ENCODE peak calls at places on chromosomes 3 and 15, in eight cellular contexts. One of them, this sample, is unnamed.

GRCh38 chr15:35289029-35289617 is 204.0 kb upstream of the NANOGP8 start:
- DNase-seq in cardiac fibroblast: peak
- DNase-seq in uterus: no peak
- DNase-seq in fibroblast of lung: peak
- DNase-seq in endodermal cell: no peak
- DNase-seq in cardiac muscle cell: peak
- DNase-seq in psoas muscle: no peak
- DNase-seq in WERI-Rb-1: peak
- DNase-seq in this sample: peak

GRCh38 chr15:77589839-77590238 is 42.9 kb downstream of the LINGO1 start:
- DNase-seq in uterus: no peak
- DNase-seq in WERI-Rb-1: peak
- DNase-seq in psoas muscle: no peak
- DNase-seq in fibroblast of lung: no peak
- DNase-seq in cardiac muscle cell: peak
- DNase-seq in endodermal cell: no peak
- DNase-seq in cardiac fibroblast: peak
- DNase-seq in this sample: no peak

GRCh38 chr3:109275702-109276293 is 40.5 kb downstream of the DPPA2 start:
- DNase-seq in fibroblast of lung: peak
- DNase-seq in cardiac muscle cell: peak
- DNase-seq in endodermal cell: peak
- DNase-seq in WERI-Rb-1: peak
- DNase-seq in psoas muscle: no peak
- DNase-seq in uterus: no peak
- DNase-seq in cardiac fibroblast: peak
- DNase-seq in this sample: peak

GRCh38 chr3:129829640-129830039 is 63.9 kb downstream of the TMCC1 start:
- DNase-seq in endodermal cell: peak
- DNase-seq in cardiac muscle cell: peak
- DNase-seq in WERI-Rb-1: peak
- DNase-seq in psoas muscle: peak
- DNase-seq in uterus: peak
- DNase-seq in fibroblast of lung: peak
- DNase-seq in cardiac fibroblast: peak
- DNase-seq in this sample: peak

GRCh38 chr3:34258271-34259015 is 460.0 kb downstream of the PDCD6IP start:
- DNase-seq in WERI-Rb-1: no peak
- DNase-seq in cardiac fibroblast: no peak
- DNase-seq in psoas muscle: no peak
- DNase-seq in uterus: no peak
- DNase-seq in cardiac muscle cell: no peak
- DNase-seq in endodermal cell: peak
- DNase-seq in fibroblast of lung: no peak
- DNase-seq in this sample: no peak

GRCh38 chr3:56693750-56694149 is 10.7 kb upstream of the TASOR start:
- DNase-seq in endodermal cell: no peak
- DNase-seq in fibroblast of lung: no peak
- DNase-seq in cardiac muscle cell: peak
- DNase-seq in psoas muscle: no peak
- DNase-seq in WERI-Rb-1: no peak
- DNase-seq in uterus: no peak
- DNase-seq in cardiac fibroblast: peak
- DNase-seq in this sample: no peak

GRCh38 chr3:33131328-33132018 is 17.7 kb downstream of the CRTAP start:
- DNase-seq in WERI-Rb-1: peak
- DNase-seq in cardiac muscle cell: peak
- DNase-seq in psoas muscle: no peak
- DNase-seq in fibroblast of lung: peak
- DNase-seq in endodermal cell: peak
- DNase-seq in uterus: no peak
- DNase-seq in cardiac fibroblast: peak
- DNase-seq in this sample: peak

GRCh38 chr15:31128477-31128876 is 27.0 kb upstream of the TRPM1 start:
- DNase-seq in cardiac muscle cell: no peak
- DNase-seq in cardiac fibroblast: no peak
- DNase-seq in endodermal cell: no peak
- DNase-seq in psoas muscle: no peak
- DNase-seq in uterus: no peak
- DNase-seq in fibroblast of lung: no peak
- DNase-seq in WERI-Rb-1: no peak
- DNase-seq in this sample: no peak

GRCh38 chr3:115146032-115146417 is 1.1 kb downstream of the ZBTB20 start:
- DNase-seq in endodermal cell: peak
- DNase-seq in cardiac muscle cell: peak
- DNase-seq in fibroblast of lung: peak
- DNase-seq in uterus: no peak
- DNase-seq in cardiac fibroblast: peak
- DNase-seq in WERI-Rb-1: peak
- DNase-seq in psoas muscle: peak
- DNase-seq in this sample: peak

GRCh38 chr3:38478901-38479300 is 17.2 kb upstream of the EXOG start:
- DNase-seq in cardiac muscle cell: no peak
- DNase-seq in psoas muscle: no peak
- DNase-seq in cardiac fibroblast: no peak
- DNase-seq in uterus: no peak
- DNase-seq in fibroblast of lung: no peak
- DNase-seq in endodermal cell: no peak
- DNase-seq in WERI-Rb-1: no peak
- DNase-seq in this sample: no peak

GRCh38 chr3:177615015-177615414 is 417.7 kb upstream of the TBL1XR1 start:
- DNase-seq in endodermal cell: no peak
- DNase-seq in psoas muscle: peak
- DNase-seq in cardiac muscle cell: peak
- DNase-seq in fibroblast of lung: peak
- DNase-seq in WERI-Rb-1: no peak
- DNase-seq in uterus: peak
- DNase-seq in cardiac fibroblast: peak
- DNase-seq in this sample: peak

GRCh38 chr3:54758461-54758860 is 169.4 kb downstream of the LRTM1 start:
- DNase-seq in uterus: no peak
- DNase-seq in psoas muscle: no peak
- DNase-seq in fibroblast of lung: no peak
- DNase-seq in WERI-Rb-1: no peak
- DNase-seq in cardiac fibroblast: no peak
- DNase-seq in endodermal cell: no peak
- DNase-seq in cardiac muscle cell: no peak
- DNase-seq in this sample: no peak

GRCh38 chr15:73564255-73564654 is 68.9 kb downstream of the NPTN start:
- DNase-seq in WERI-Rb-1: peak
- DNase-seq in uterus: no peak
- DNase-seq in cardiac fibroblast: peak
- DNase-seq in cardiac muscle cell: peak
- DNase-seq in psoas muscle: no peak
- DNase-seq in fibroblast of lung: peak
- DNase-seq in endodermal cell: no peak
- DNase-seq in this sample: no peak

GRCh38 chr15:73555080-73555479 is 78.1 kb downstream of the NPTN start:
- DNase-seq in psoas muscle: no peak
- DNase-seq in fibroblast of lung: no peak
- DNase-seq in uterus: no peak
- DNase-seq in cardiac fibroblast: no peak
- DNase-seq in endodermal cell: no peak
- DNase-seq in cardiac muscle cell: no peak
- DNase-seq in WERI-Rb-1: no peak
- DNase-seq in this sample: no peak

GRCh38 chr15:73560501-73561117 is 72.6 kb downstream of the NPTN start:
- DNase-seq in psoas muscle: no peak
- DNase-seq in fibroblast of lung: peak
- DNase-seq in cardiac muscle cell: peak
- DNase-seq in uterus: no peak
- DNase-seq in WERI-Rb-1: peak
- DNase-seq in cardiac fibroblast: peak
- DNase-seq in endodermal cell: no peak
- DNase-seq in this sample: peak

DNA sequence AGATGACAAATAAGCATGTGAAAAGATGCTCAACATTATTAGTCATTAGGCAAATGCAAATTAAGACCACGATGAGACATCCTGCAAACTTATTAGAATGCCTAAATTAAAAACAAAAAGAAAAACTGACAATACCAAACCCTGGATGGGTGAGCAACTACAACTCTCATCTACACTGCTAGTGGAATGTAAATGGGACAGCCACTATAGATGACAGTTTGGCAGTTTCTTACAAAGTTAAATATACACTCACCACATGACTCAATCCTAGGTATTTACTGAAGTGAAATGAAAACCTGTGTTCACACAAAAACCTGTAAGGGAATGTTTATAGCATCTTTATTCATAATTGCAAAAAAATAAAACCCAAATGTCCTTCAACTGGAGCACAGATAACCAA is 74.7 kb downstream of the NPTN start:
- DNase-seq in psoas muscle: no peak
- DNase-seq in endodermal cell: no peak
- DNase-seq in cardiac fibroblast: no peak
- DNase-seq in cardiac muscle cell: no peak
- DNase-seq in fibroblast of lung: no peak
- DNase-seq in uterus: no peak
- DNase-seq in WERI-Rb-1: no peak
- DNase-seq in this sample: no peak
- H3K4me3 ChIP-seq in psoas muscle: no peak
- H3K4me3 ChIP-seq in endodermal cell: no peak
- H3K4me3 ChIP-seq in cardiac fibroblast: no peak
- H3K4me3 ChIP-seq in cardiac muscle cell: no peak
- H3K4me3 ChIP-seq in fibroblast of lung: no peak
- H3K4me3 ChIP-seq in uterus: no peak
- H3K4me3 ChIP-seq in WERI-Rb-1: no peak
- H3K4me3 ChIP-seq in this sample: no peak

DNA sequence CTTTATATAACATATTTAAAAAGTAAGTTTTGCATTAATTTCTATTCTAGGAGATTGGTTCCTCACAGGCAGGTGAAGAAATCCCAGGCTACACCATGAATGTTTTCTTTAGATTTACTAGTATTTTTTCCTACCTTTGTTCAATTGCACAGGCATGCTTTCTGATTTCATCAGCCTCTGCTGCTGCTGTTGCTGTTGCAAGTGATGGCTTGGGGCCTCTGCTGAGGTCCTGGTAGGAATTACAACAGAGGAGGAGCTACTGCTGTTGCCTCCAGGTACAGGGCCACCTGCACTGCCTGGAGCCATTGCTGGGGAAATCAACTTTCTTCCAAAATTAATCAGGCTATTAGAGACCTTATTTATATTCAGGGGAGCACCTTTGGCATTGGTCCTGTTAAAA is 353.3 kb downstream of the PLCL2 start:
- DNase-seq in cardiac muscle cell: peak
- DNase-seq in cardiac fibroblast: peak
- DNase-seq in endodermal cell: no peak
- DNase-seq in fibroblast of lung: peak
- DNase-seq in psoas muscle: no peak
- DNase-seq in WERI-Rb-1: no peak
- DNase-seq in uterus: no peak
- DNase-seq in this sample: no peak
- H3K4me3 ChIP-seq in cardiac muscle cell: no peak
- H3K4me3 ChIP-seq in cardiac fibroblast: no peak
- H3K4me3 ChIP-seq in endodermal cell: no peak
- H3K4me3 ChIP-seq in fibroblast of lung: no peak
- H3K4me3 ChIP-seq in psoas muscle: no peak
- H3K4me3 ChIP-seq in WERI-Rb-1: no peak
- H3K4me3 ChIP-seq in uterus: no peak
- H3K4me3 ChIP-seq in this sample: no peak

DNA sequence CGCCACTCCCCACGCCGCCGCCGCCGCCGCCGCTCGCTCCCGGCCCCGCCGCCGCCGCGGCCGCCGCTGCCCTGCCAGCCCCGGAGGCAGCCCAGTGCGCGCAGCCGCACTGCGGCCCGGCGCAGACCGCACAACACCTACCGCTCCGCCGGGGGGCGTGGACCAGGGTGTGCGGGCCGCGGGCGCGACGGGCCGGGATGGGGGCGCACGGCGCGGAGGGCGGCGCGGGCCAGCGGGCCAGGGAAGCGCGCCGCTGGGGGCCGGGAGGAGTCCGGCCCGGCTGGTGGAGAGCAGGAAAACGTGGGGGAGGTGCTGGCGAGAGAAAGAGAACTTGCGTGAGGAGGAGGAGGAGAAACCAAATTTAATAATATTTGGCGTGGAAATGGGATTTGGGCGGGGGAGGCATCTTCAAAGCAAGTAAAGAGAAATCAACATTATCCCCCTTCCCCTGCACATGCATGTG is at the start of gene RFX7:
- DNase-seq in psoas muscle: peak
- DNase-seq in WERI-Rb-1: peak
- DNase-seq in uterus: peak
- DNase-seq in endodermal cell: peak
- DNase-seq in cardiac muscle cell: peak
- DNase-seq in cardiac fibroblast: peak
- DNase-seq in fibroblast of lung: peak
- DNase-seq in this sample: peak
- H3K4me3 ChIP-seq in psoas muscle: peak
- H3K4me3 ChIP-seq in WERI-Rb-1: peak
- H3K4me3 ChIP-seq in uterus: peak
- H3K4me3 ChIP-seq in endodermal cell: peak
- H3K4me3 ChIP-seq in cardiac muscle cell: peak
- H3K4me3 ChIP-seq in cardiac fibroblast: peak
- H3K4me3 ChIP-seq in fibroblast of lung: peak
- H3K4me3 ChIP-seq in this sample: peak

GRCh38 chr3:98553021-98553563 is 21.3 kb downstream of the GPR15 start:
- DNase-seq in endodermal cell: no peak
- DNase-seq in WERI-Rb-1: no peak
- DNase-seq in fibroblast of lung: no peak
- DNase-seq in cardiac fibroblast: no peak
- DNase-seq in uterus: no peak
- DNase-seq in cardiac muscle cell: no peak
- DNase-seq in psoas muscle: no peak
- DNase-seq in this sample: no peak

GRCh38 chr3:98552232-98553020 is 20.6 kb downstream of the GPR15 start:
- DNase-seq in psoas muscle: no peak
- DNase-seq in uterus: no peak
- DNase-seq in cardiac muscle cell: no peak
- DNase-seq in cardiac fibroblast: no peak
- DNase-seq in fibroblast of lung: no peak
- DNase-seq in WERI-Rb-1: no peak
- DNase-seq in endodermal cell: no peak
- DNase-seq in this sample: no peak

GRCh38 chr3:98551754-98552153 is 20.0 kb downstream of the GPR15 start:
- DNase-seq in cardiac fibroblast: no peak
- DNase-seq in fibroblast of lung: no peak
- DNase-seq in WERI-Rb-1: no peak
- DNase-seq in uterus: no peak
- DNase-seq in endodermal cell: no peak
- DNase-seq in psoas muscle: no peak
- DNase-seq in cardiac muscle cell: no peak
- DNase-seq in this sample: no peak

GRCh38 chr3:98548544-98548943 is 16.8 kb downstream of the GPR15 start:
- DNase-seq in uterus: no peak
- DNase-seq in cardiac fibroblast: no peak
- DNase-seq in fibroblast of lung: no peak
- DNase-seq in WERI-Rb-1: no peak
- DNase-seq in endodermal cell: no peak
- DNase-seq in cardiac muscle cell: no peak
- DNase-seq in psoas muscle: no peak
- DNase-seq in this sample: no peak

DNA sequence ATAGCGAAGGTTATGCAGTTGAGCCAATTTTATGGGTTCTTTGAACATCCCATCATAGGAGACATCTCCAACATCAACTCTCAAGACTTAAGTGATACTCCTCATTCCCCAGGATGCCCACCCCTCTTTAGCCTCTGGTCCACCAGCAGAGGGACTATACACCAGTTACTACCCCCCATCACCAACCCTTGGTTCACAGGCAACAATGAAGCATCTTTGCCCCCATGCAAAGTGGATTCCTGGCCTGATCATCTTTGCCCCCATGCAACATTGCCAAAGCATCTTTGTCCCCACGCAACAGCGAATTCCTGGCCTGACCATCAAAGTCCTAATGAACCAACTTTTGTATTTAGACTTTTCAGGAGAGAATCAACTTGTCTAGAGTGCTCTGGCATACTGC is 19.1 kb downstream of the GPR15 start:
- DNase-seq in WERI-Rb-1: no peak
- DNase-seq in cardiac fibroblast: no peak
- DNase-seq in psoas muscle: no peak
- DNase-seq in fibroblast of lung: no peak
- DNase-seq in endodermal cell: no peak
- DNase-seq in uterus: no peak
- DNase-seq in cardiac muscle cell: no peak
- DNase-seq in this sample: no peak
- H3K4me3 ChIP-seq in WERI-Rb-1: no peak
- H3K4me3 ChIP-seq in cardiac fibroblast: no peak
- H3K4me3 ChIP-seq in psoas muscle: no peak
- H3K4me3 ChIP-seq in fibroblast of lung: no peak
- H3K4me3 ChIP-seq in endodermal cell: no peak
- H3K4me3 ChIP-seq in uterus: no peak
- H3K4me3 ChIP-seq in cardiac muscle cell: no peak
- H3K4me3 ChIP-seq in this sample: no peak